ENCODE peak calls at places on chromosomes 5 and 9, in four cellular contexts. One of them, this sample, is unnamed. For H3K4me1, the result is how much of the 10 kb centered on the place peaks cover.

GRCh38 chr5:1644810-1645571 is 121.2 kb upstream of the LPCAT1 start:
- DNase-seq in lung: peak
- DNase-seq in transverse colon: peak
- DNase-seq in breast epithelium: peak
- DNase-seq in this sample: peak

GRCh38 chr9:123423036-123423640 is 67.1 kb downstream of the CRB2 start:
- DNase-seq in lung: no peak
- DNase-seq in transverse colon: no peak
- DNase-seq in breast epithelium: peak
- DNase-seq in this sample: no peak

GRCh38 chr9:90903731-90904422 is 102.3 kb downstream of the SYK start:
- DNase-seq in lung: no peak
- DNase-seq in breast epithelium: no peak
- DNase-seq in transverse colon: no peak
- DNase-seq in this sample: no peak

GRCh38 chr9:35791321-35791921 is at the start of gene NPR2:
- DNase-seq in lung: no peak
- DNase-seq in transverse colon: no peak
- DNase-seq in breast epithelium: no peak
- DNase-seq in this sample: no peak

GRCh38 chr9:69293186-69293585 is 31.8 kb upstream of the ENTREP1 start:
- DNase-seq in lung: no peak
- DNase-seq in transverse colon: no peak
- DNase-seq in breast epithelium: no peak
- DNase-seq in this sample: no peak

GRCh38 chr9:128383791-128384190 is 12.6 kb downstream of the URM1 start:
- DNase-seq in breast epithelium: no peak
- DNase-seq in lung: no peak
- DNase-seq in transverse colon: no peak
- DNase-seq in this sample: no peak

GRCh38 chr5:110161162-110161561 is 471.4 kb downstream of the MAN2A1 start:
- DNase-seq in lung: no peak
- DNase-seq in breast epithelium: no peak
- DNase-seq in transverse colon: no peak
- DNase-seq in this sample: no peak

GRCh38 chr5:105956456-105957177 is 1714.1 kb downstream of the EFNA5 start:
- DNase-seq in breast epithelium: no peak
- DNase-seq in transverse colon: no peak
- DNase-seq in lung: no peak
- DNase-seq in this sample: no peak

GRCh38 chr5:95057610-95058009 is 227.3 kb downstream of the MCTP1 start:
- DNase-seq in lung: no peak
- DNase-seq in breast epithelium: no peak
- DNase-seq in transverse colon: no peak
- DNase-seq in this sample: no peak

GRCh38 chr5:15902050-15902449 is 277.5 kb downstream of the MARCHF11 start:
- DNase-seq in transverse colon: no peak
- DNase-seq in lung: no peak
- DNase-seq in breast epithelium: no peak
- DNase-seq in this sample: no peak

GRCh38 chr5:154395407-154396106 is 50.2 kb upstream of the SAP30L start:
- DNase-seq in breast epithelium: no peak
- DNase-seq in lung: peak
- DNase-seq in transverse colon: peak
- DNase-seq in this sample: peak

GRCh38 chr5:59367791-59368394 is 525.6 kb downstream of the PDE4D start:
- DNase-seq in lung: peak
- DNase-seq in breast epithelium: no peak
- DNase-seq in transverse colon: peak
- DNase-seq in this sample: peak

GRCh38 chr9:33133186-33133585 is 34.0 kb downstream of the B4GALT1 start:
- DNase-seq in lung: no peak
- DNase-seq in breast epithelium: no peak
- DNase-seq in transverse colon: no peak
- DNase-seq in this sample: no peak

GRCh38 chr5:143187495-143187894 is 216.0 kb downstream of the NR3C1 start:
- DNase-seq in lung: no peak
- DNase-seq in transverse colon: no peak
- DNase-seq in breast epithelium: no peak
- DNase-seq in this sample: no peak

GRCh38 chr5:82353522-82353921 is 75.4 kb upstream of the RPS23 start:
- DNase-seq in transverse colon: no peak
- DNase-seq in lung: no peak
- DNase-seq in breast epithelium: no peak
- DNase-seq in this sample: no peak
- H3K4me1 ChIP-seq in transverse colon: under half
- H3K4me1 ChIP-seq in lung: under half
- H3K4me1 ChIP-seq in breast epithelium: under half
- H3K4me1 ChIP-seq in this sample: under half

GRCh38 chr5:145176041-145176440 is 659.1 kb downstream of the PRELID2 start:
- DNase-seq in breast epithelium: no peak
- DNase-seq in lung: no peak
- DNase-seq in transverse colon: no peak
- DNase-seq in this sample: no peak
- H3K4me1 ChIP-seq in breast epithelium: under half
- H3K4me1 ChIP-seq in lung: under half
- H3K4me1 ChIP-seq in transverse colon: under half
- H3K4me1 ChIP-seq in this sample: under half

GRCh38 chr9:125235805-125236534 is 5.2 kb downstream of the HSPA5 start:
- DNase-seq in transverse colon: no peak
- DNase-seq in breast epithelium: no peak
- DNase-seq in lung: no peak
- DNase-seq in this sample: no peak
- H3K4me1 ChIP-seq in transverse colon: under half
- H3K4me1 ChIP-seq in breast epithelium: under half
- H3K4me1 ChIP-seq in lung: under half
- H3K4me1 ChIP-seq in this sample: under half

GRCh38 chr9:6415266-6415665 is 2.3 kb downstream of the UHRF2 start:
- DNase-seq in lung: no peak
- DNase-seq in transverse colon: no peak
- DNase-seq in breast epithelium: no peak
- DNase-seq in this sample: no peak

GRCh38 chr9:6413365-6414263 is 615 bp downstream of the UHRF2 start:
- DNase-seq in lung: peak
- DNase-seq in transverse colon: peak
- DNase-seq in breast epithelium: no peak
- DNase-seq in this sample: peak

GRCh38 chr9:6417186-6417585 is 4.2 kb downstream of the UHRF2 start:
- DNase-seq in breast epithelium: no peak
- DNase-seq in lung: no peak
- DNase-seq in transverse colon: no peak
- DNase-seq in this sample: no peak

GRCh38 chr9:6412572-6413364 is at the start of gene UHRF2:
- DNase-seq in lung: peak
- DNase-seq in breast epithelium: peak
- DNase-seq in transverse colon: peak
- DNase-seq in this sample: peak

GRCh38 chr9:6414291-6414690 is 1.3 kb downstream of the UHRF2 start:
- DNase-seq in transverse colon: no peak
- DNase-seq in breast epithelium: no peak
- DNase-seq in lung: no peak
- DNase-seq in this sample: peak
- H3K4me1 ChIP-seq in transverse colon: under half
- H3K4me1 ChIP-seq in breast epithelium: under half
- H3K4me1 ChIP-seq in lung: under half
- H3K4me1 ChIP-seq in this sample: under half

GRCh38 chr5:119309290-119309818 is 46.5 kb upstream of the TNFAIP8 start:
- DNase-seq in breast epithelium: no peak
- DNase-seq in transverse colon: no peak
- DNase-seq in lung: no peak
- DNase-seq in this sample: no peak
- H3K4me1 ChIP-seq in breast epithelium: under half
- H3K4me1 ChIP-seq in transverse colon: under half
- H3K4me1 ChIP-seq in lung: under half
- H3K4me1 ChIP-seq in this sample: under half

DNA sequence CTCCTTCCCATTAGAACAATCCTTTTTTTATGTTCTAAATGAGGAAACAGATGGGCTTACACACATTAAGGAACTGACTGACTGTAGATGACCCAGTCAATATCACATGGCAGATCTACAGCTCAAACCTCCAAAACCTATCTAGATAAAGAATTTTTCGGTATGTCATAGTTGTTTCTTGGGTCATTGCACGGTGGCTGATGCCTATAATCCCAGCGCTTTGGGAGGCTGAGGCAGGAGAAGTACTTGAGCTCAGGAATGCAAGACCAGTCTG is 7.1 kb downstream of the CSNK1A1 start:
- DNase-seq in breast epithelium: no peak
- DNase-seq in transverse colon: no peak
- DNase-seq in lung: no peak
- DNase-seq in this sample: no peak
- H3K4me1 ChIP-seq in breast epithelium: under half
- H3K4me1 ChIP-seq in transverse colon: under half
- H3K4me1 ChIP-seq in lung: under half
- H3K4me1 ChIP-seq in this sample: under half